ENCODE peak calls at places on chromosomes 16 and 17, in five cellular contexts. M is A549, W is transverse colon, A is upper lobe of left lung, K is stomach. G is an unnamed sample.

GRCh38 chr17:57782642-57783337 is 37.7 kb upstream of the CCDC182 start:
- DNase-seq in M (no peak), W (no peak), A (peak), K (no peak), G (no peak)

GRCh38 chr17:57669671-57670529 is 75.2 kb downstream of the CCDC182 start:
- DNase-seq in M (no peak), W (no peak), A (no peak), K (no peak), G (peak)

GRCh38 chr17:35241520-35241919 is 1.4 kb upstream of the SLFN5 start:
- DNase-seq in M (no peak), W (no peak), A (peak), K (no peak), G (no peak)

GRCh38 chr16:82874251-82874650 is 247.5 kb downstream of the CDH13 start:
- DNase-seq in M (no peak), W (no peak), A (no peak), K (no peak), G (no peak)

GRCh38 chr17:61457226-61457983 is 5.2 kb downstream of the TBX4 start:
- DNase-seq in M (no peak), W (no peak), A (peak), K (no peak), G (peak)

GRCh38 chr17:46910179-46910927 is 12.6 kb upstream of the GOSR2 start:
- DNase-seq in M (no peak), W (no peak), A (no peak), K (peak), G (no peak)

GRCh38 chr16:85171809-85172464 is 59.7 kb upstream of the CIBAR2 start:
- DNase-seq in M (no peak), W (no peak), A (no peak), K (no peak), G (no peak)

GRCh38 chr16:59067207-59067606 is 333.1 kb upstream of the GOT2 start:
- DNase-seq in M (no peak), W (peak), A (no peak), K (no peak), G (no peak)

GRCh38 chr16:56742030-56742984 is 12.4 kb downstream of the NUP93 start:
- DNase-seq in M (no peak), W (no peak), A (no peak), K (no peak), G (no peak)

GRCh38 chr17:16419074-16419928 is 3.9 kb downstream of the TRPV2 start:
- DNase-seq in M (peak), W (no peak), A (no peak), K (no peak), G (peak)

GRCh38 chr16:11497329-11497805 is 89.4 kb downstream of the LITAF start:
- DNase-seq in M (peak), W (peak), A (peak), K (peak), G (peak)

GRCh38 chr17:41178843-41179616 is 1.0 kb upstream of the KRTAP4-2 start:
- DNase-seq in M (no peak), W (no peak), A (no peak), K (no peak), G (no peak)

GRCh38 chr17:79045001-79045729 is 21.2 kb downstream of the C1QTNF1 start:
- DNase-seq in M (no peak), W (no peak), A (no peak), K (no peak), G (peak)

GRCh38 chr16:72554935-72555334 is 383.0 kb upstream of the PMFBP1 start:
- DNase-seq in M (no peak), W (no peak), A (peak), K (no peak), G (no peak)

GRCh38 chr16:31471241-31471874 is 594 bp upstream of the TGFB1I1 start:
- DNase-seq in M (no peak), W (no peak), A (no peak), K (no peak), G (no peak)

GRCh38 chr16:12002447-12003006 is 26.0 kb downstream of the SNX29 start:
- DNase-seq in M (no peak), W (no peak), A (no peak), K (no peak), G (no peak)

GRCh38 chr17:17959520-17960361 is 12.5 kb downstream of the TOM1L2 start:
- DNase-seq in M (peak), W (no peak), A (no peak), K (no peak), G (no peak)

GRCh38 chr17:41530062-41531048 is 2.2 kb upstream of the KRT19 start:
- DNase-seq in M (peak), W (peak), A (no peak), K (peak), G (no peak)

GRCh38 chr16:27289669-27290068 is 21.1 kb upstream of the NSMCE1 start:
- DNase-seq in M (no peak), W (no peak), A (no peak), K (no peak), G (no peak)

GRCh38 chr16:23333034-23333579 is 31.0 kb downstream of the SCNN1B start:
- DNase-seq in M (no peak), W (no peak), A (no peak), K (no peak), G (no peak)

GRCh38 chr17:72332367-72332766 is 211.5 kb downstream of the SOX9 start:
- DNase-seq in M (no peak), W (no peak), A (no peak), K (no peak), G (no peak)

GRCh38 chr17:82867763-82868325 is 28.0 kb upstream of the ZNF750 start:
- DNase-seq in M (no peak), W (no peak), A (peak), K (no peak), G (no peak)

GRCh38 chr17:44900894-44901293 is 1.6 kb upstream of the EFTUD2 start:
- DNase-seq in M (no peak), W (no peak), A (no peak), K (no peak), G (peak)

GRCh38 chr16:14616280-14616679 is 13.8 kb downstream of the PARN start:
- DNase-seq in M (no peak), W (no peak), A (no peak), K (no peak), G (no peak)

GRCh38 chr17:31422443-31422842 is 31.0 kb downstream of the RAB11FIP4 start:
- DNase-seq in M (no peak), W (no peak), A (no peak), K (no peak), G (no peak)

GRCh38 chr17:46195217-46195855 is 2.1 kb upstream of the KANSL1 start:
- DNase-seq in M (no peak), W (no peak), A (no peak), K (no peak), G (no peak)

GRCh38 chr16:85168732-85169256 is 56.5 kb upstream of the CIBAR2 start:
- DNase-seq in M (peak), W (peak), A (peak), K (no peak), G (peak)

DNA sequence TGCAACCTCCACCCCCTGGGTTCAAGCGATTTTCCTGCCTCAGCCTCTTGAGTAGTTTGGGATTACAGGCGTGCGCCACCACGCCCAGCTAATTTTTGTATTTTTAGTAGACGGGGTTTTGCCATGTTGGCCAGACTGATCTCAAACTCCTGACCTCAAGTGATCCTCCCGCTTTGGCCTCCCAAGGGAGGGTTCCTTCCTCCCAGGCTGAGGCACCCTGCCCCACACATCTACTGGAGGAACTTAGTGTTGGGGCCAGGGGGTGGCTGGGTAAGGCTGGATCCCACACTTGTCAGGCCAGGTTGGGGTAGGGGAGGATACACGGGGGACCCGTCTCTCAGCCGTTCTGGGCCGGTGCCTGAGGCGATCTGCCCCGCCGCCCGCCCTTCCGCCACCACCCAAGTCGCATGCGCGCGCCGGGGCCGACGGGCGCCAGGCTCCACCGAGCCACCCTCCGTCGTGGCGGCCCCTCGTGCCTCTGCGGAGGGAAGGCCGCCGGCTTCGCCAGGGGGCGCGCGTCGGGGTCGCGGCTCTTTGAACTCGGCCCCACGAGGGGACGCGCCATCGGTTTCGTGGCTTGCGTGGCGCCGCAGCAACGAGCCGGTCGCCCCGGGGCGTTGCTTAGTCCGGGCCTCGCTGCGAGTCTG is 15.9 kb downstream of the GRB7 start:
- DNase-seq in M (no peak), W (peak), A (peak), K (peak), G (peak)
- TF ChIP-seq POLR2A in M (peak), W (no peak), A (no peak), K (no peak), G (no peak)

GRCh38 chr17:48074322-48075054 is 26.3 kb downstream of the NFE2L1 start:
- DNase-seq in M (peak), W (peak), A (no peak), K (peak), G (peak)
- TF ChIP-seq CTCF in M (peak), W (peak), A (peak), K (peak), G (peak)

DNA sequence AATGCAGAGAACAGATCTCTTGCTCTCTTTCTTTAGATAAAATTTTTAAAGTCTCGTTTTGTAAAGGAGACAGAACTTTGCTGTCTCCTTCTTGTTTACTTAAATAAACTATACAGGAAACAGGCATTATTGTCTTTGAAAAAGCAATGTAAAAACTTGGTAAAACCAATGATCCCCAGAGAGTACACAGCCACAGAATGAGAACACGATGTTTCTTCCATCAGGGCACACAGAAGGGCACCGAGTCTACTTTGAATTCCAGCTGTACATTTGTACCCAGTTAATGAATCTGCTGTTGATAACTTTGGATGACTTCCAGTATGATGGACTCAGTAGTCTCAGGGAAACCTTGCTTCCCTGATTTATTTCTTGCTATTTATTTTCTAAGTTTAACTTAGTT is 8.1 kb upstream of the TMEM100 start:
- DNase-seq in M (no peak), W (no peak), A (no peak), K (no peak), G (peak)
- TF ChIP-seq EP300 in M (no peak), W (peak), A (no peak), K (peak), G (no peak)

GRCh38 chr17:80449194-80449929 is 27.0 kb downstream of the NPTX1 start:
- DNase-seq in M (no peak), W (no peak), A (peak), K (no peak), G (no peak)
- TF ChIP-seq POLR2A in M (no peak), W (no peak), A (no peak), K (no peak), G (no peak)

GRCh38 chr17:2024572-2025219 is 438 bp downstream of the RTN4RL1 start:
- DNase-seq in M (no peak), W (no peak), A (peak), K (no peak), G (no peak)

GRCh38 chr17:2025220-2025621 is at the start of gene RTN4RL1:
- DNase-seq in M (peak), W (peak), A (peak), K (peak), G (peak)

GRCh38 chr17:2022647-2023046 is 2.5 kb downstream of the RTN4RL1 start:
- DNase-seq in M (no peak), W (no peak), A (no peak), K (no peak), G (no peak)

GRCh38 chr17:2023256-2023655 is 1.9 kb downstream of the RTN4RL1 start:
- DNase-seq in M (no peak), W (no peak), A (no peak), K (no peak), G (no peak)

GRCh38 chr17:2023692-2024571 is 1.2 kb downstream of the RTN4RL1 start:
- DNase-seq in M (peak), W (peak), A (peak), K (no peak), G (peak)
- TF ChIP-seq CTCF in M (no peak), W (no peak), A (no peak), K (no peak), G (no peak)

G was measured in sigmoid colon.